ENCODE peak calls at places on chromosomes 6 and 20, in four cellular contexts. S is HepG2, P is GM12878, Y is H1. A is an unnamed sample. For H3K4me1, the result is how much of the 10 kb centered on the place peaks cover.

GRCh38 chr6:6951355-6951754 is 156.4 kb upstream of the RREB1 start:
- DNase-seq in S (no peak), P (no peak), Y (no peak), A (no peak)

GRCh38 chr6:42010185-42010872 is 40.0 kb upstream of the TAF8 start:
- DNase-seq in S (no peak), P (no peak), Y (no peak), A (no peak)

GRCh38 chr6:3825851-3826581 is 23.2 kb upstream of the FAM50B start:
- DNase-seq in S (peak), P (no peak), Y (no peak), A (no peak)

GRCh38 chr6:16762547-16763477 is 1.6 kb upstream of the ATXN1 start:
- DNase-seq in S (peak), P (no peak), Y (no peak), A (no peak)

GRCh38 chr6:133645000-133645619 is 243.8 kb upstream of the TCF21 start:
- DNase-seq in S (no peak), P (no peak), Y (no peak), A (no peak)

GRCh38 chr6:151649835-151650234 is 156.0 kb downstream of the CCDC170 start:
- DNase-seq in S (peak), P (no peak), Y (no peak), A (no peak)

GRCh38 chr6:73050706-73051105 is 174.6 kb downstream of the KHDC1L start:
- DNase-seq in S (no peak), P (no peak), Y (no peak), A (no peak)

GRCh38 chr6:121222656-121223055 is 111.6 kb downstream of the TBC1D32 start:
- DNase-seq in S (no peak), P (no peak), Y (no peak), A (no peak)

GRCh38 chr6:34324738-34325444 is 67.6 kb downstream of the NUDT3 start:
- DNase-seq in S (no peak), P (no peak), Y (no peak), A (no peak)

GRCh38 chr20:61796738-61797137 is 268.9 kb downstream of the TAF4 start:
- DNase-seq in S (no peak), P (no peak), Y (no peak), A (no peak)

GRCh38 chr6:90039911-90040310 is 145.6 kb downstream of the GJA10 start:
- DNase-seq in S (no peak), P (no peak), Y (no peak), A (no peak)

GRCh38 chr6:79630400-79630882 is 688 bp upstream of the SH3BGRL2 start:
- DNase-seq in S (no peak), P (no peak), Y (no peak), A (no peak)

GRCh38 chr6:157033428-157034140 is 256.4 kb downstream of the ARID1B start:
- DNase-seq in S (no peak), P (no peak), Y (no peak), A (no peak)

GRCh38 chr20:20450461-20451027 is 82.6 kb downstream of the INSM1 start:
- DNase-seq in S (no peak), P (no peak), Y (no peak), A (no peak)

GRCh38 chr20:39144757-39145156 is 182.6 kb downstream of the DHX35 start:
- DNase-seq in S (peak), P (no peak), Y (no peak), A (no peak)

GRCh38 chr6:158211273-158212055 is 43.3 kb downstream of the GTF2H5 start:
- DNase-seq in S (no peak), P (no peak), Y (no peak), A (no peak)

DNA sequence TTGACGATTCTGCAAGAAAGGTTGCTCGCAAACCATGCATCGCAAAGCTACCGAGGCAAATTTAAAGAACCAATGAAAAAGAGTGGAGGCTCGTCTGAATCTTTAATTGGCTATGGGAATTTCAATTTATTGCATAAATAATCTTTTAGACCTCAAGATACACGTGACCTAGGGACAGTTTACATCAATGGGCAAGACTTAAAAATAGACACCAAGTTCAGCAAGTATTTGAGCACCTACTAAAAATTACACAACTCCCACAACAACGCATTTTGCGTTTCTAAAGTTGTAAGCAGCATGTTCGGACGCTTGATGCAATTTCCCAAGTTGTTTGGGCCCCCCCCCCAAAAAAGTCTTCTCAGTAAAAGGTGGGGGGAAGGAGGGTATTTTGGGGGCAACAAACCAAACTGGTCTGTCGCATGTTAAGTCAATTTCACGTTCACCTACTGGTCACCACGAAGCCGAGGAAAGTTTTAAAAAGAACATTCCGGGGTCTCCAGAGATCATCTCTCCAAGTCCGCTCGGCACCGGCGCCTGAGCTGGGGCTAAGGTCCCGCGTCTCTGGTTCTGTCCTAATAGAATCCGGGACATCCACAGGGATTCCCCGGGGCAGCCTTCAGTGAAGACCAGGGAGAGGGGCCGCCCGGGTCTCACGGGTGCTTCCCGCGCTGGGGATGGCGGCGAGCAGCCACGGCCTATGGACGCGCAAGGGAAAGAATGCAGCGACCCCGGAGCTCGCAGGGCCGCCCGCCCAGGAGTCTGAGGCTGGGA is 814 bp downstream of the SNX5 start:
- DNase-seq in S (no peak), P (no peak), Y (no peak), A (no peak)
- TF ChIP-seq YY1 in S (no peak), P (no peak), Y (no peak), A (no peak)

GRCh38 chr6:131041814-131042213 is 21.2 kb downstream of the EPB41L2 start:
- DNase-seq in S (no peak), P (no peak), Y (no peak), A (no peak)

GRCh38 chr6:131045139-131045538 is 17.9 kb downstream of the EPB41L2 start:
- DNase-seq in S (no peak), P (no peak), Y (no peak), A (no peak)

GRCh38 chr6:131042664-131043063 is 20.4 kb downstream of the EPB41L2 start:
- DNase-seq in S (no peak), P (no peak), Y (no peak), A (no peak)

GRCh38 chr6:131039345-131039680 is 23.7 kb downstream of the EPB41L2 start:
- DNase-seq in S (no peak), P (no peak), Y (no peak), A (no peak)

GRCh38 chr6:131043902-131044447 is 19.1 kb downstream of the EPB41L2 start:
- DNase-seq in S (no peak), P (no peak), Y (no peak), A (no peak)
- TF ChIP-seq SUZ12 in S (no peak), P (no peak), Y (no peak), A (no peak)

GRCh38 chr6:113713665-113714064 is 143.5 kb upstream of the MARCKS start:
- DNase-seq in S (no peak), P (no peak), Y (no peak), A (no peak)

GRCh38 chr6:113723182-113723581 is 134.0 kb upstream of the MARCKS start:
- DNase-seq in S (no peak), P (no peak), Y (no peak), A (no peak)

GRCh38 chr6:113719545-113719944 is 137.6 kb upstream of the MARCKS start:
- DNase-seq in S (no peak), P (no peak), Y (no peak), A (no peak)

GRCh38 chr6:113718588-113718987 is 138.6 kb upstream of the MARCKS start:
- DNase-seq in S (no peak), P (no peak), Y (no peak), A (no peak)

DNA sequence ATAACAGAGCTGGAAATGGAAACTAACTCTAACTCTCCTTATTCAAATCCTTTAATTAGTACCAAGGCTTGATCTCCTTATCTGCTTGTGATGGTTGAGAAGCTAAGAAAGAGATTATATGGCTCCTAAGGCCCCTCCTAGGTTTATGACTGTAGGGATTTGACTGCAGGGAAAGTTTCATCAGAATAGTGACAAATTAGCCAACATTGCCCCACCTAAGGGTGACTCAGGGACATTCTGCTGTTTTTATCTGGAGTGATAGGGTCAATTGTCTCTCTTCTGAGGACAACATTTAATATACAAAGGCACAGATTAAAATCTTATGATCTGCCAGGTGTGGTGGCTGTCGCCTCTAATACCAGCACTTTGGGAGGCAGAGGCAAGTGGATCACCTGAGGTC is 138.1 kb upstream of the MARCKS start:
- DNase-seq in S (no peak), P (no peak), Y (no peak), A (no peak)
- H3K4me1 ChIP-seq in S (under half), P (under half), Y (under half), A (under half)

DNA sequence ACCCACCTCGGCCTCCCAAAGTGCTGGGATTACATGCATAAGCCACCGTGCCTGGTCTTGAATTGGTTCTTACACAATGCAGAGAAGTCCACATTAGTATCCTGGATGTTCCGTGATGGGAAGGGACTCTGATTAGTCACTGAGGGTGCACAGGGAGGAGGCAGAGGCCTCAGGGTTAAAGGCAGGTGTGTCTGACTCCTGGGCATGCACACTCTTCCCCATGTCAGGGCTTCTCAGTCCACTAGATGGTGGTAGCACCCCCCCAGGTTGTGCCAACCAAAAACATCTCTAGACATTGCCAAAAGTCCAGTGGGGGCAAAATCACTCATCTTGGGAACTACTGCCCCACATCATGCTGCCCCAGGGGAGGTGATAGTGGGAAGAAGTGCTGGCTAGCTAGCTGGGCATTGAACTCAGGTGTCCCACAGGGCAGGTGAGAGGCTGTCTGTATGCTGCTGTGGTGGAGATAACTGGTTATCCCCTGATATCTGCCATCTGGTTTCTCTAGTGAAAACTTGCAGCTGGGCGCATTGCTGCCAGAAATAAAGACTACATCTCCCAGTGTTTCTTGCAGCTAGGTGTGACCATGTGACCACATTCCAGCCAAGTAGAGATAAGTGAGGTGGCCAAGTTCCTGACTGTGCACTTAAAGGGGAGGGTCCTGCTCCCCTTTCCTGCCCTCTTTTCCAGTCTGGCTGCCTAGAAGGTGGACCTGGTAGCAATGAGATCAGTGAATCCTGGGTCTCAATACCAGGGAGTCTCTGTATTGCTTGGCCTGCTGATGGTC is 8.4 kb upstream of the NSFL1C start:
- DNase-seq in S (no peak), P (no peak), Y (no peak), A (no peak)
- TF ChIP-seq YY1 in S (no peak), P (no peak), Y (no peak), A (no peak)

DNA sequence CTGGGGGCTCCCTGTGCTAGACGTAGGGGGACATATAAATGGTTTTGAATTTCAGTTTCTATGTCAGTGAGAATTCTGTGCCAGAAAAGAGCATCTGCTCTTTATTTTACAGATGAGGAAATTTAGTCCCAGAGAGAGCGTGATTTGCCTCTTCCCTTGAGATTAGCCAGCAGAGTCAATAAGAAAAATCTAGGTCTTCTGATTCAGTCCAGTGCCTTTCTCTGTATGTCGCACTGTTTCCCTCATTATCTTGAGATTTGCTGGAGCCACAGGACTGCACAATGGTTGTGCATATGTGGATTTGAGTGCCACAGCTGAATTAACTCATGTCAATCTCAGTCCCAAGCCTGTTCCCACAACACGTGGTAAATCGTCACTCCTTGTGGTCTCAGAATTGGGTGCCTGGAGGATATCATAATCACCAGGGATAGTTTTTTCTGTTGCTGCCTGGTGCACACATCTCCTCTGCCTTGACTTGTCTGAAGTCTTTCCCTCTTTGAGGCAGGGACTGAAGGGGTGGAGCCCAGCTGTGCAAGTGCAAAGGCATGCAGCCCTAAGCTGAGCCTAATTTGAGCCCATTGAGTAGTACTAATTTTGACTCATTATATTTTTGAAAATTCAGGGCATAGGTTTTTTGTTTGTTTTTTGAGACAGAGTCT is 276.6 kb downstream of the SOX4 start:
- DNase-seq in S (no peak), P (no peak), Y (no peak), A (no peak)
- TF ChIP-seq SUZ12 in S (no peak), P (no peak), Y (no peak), A (no peak)

DNA sequence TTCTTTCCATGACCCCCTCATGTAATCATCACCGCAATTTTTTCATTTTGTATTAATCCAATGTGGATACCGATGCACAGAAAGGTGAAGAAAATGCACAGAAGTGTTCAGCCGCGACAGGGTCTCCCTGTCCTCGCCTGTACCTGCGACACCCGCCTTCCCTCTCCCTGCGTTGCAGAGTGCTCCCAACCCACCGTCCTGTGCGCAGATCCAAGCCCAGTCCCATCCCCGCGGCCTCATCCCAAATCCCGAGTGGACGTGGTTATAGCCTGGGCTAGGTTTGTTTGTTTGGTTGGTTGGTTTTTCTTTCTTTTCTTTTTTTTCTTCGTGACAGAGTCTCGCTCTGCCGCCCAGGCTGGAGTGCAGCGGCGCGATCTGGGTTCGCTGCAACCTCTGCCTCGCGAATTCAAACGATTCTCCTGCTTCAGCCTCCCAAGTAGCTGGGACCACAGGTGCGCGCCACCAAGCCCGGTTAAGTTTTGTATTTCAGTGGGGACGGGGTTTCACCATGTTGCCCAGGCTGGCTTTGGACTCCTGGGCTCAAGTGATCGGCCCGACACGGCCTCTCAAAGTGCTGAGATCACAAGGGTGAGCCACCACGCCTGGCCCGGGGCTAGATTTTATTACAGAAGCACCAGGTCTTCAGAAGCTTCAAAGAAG is 536 bp upstream of the RAET1G start:
- DNase-seq in S (no peak), P (no peak), Y (no peak), A (no peak)
- H3K4me1 ChIP-seq in S (under half), P (under half), Y (under half), A (under half)

DNA sequence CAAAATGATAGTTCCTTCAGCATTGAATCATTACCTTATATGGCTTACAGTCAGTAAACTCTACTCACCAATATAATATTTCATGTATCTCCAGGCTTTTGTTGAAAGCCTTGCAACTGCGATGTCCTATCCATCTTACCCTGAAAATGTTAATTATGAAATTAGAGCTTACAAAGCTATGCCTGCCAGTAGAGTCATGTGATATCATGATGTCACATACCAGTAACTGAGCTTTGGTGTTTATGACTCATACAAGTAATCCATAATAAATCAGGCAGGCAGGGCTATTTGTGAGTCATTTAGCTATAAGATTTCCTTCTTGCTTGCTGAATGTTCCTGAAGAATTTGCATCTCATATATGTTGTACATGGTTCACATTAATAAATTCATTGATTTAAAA is 44.9 kb upstream of the FAM83B start:
- DNase-seq in S (no peak), P (no peak), Y (no peak), A (no peak)
- TF ChIP-seq YY1 in S (no peak), P (no peak), Y (no peak), A (no peak)

GRCh38 chr20:57653910-57654309 is 33.7 kb upstream of the ZBP1 start:
- DNase-seq in S (no peak), P (no peak), Y (no peak), A (no peak)

GRCh38 chr20:57653546-57653900 is 33.3 kb upstream of the ZBP1 start:
- DNase-seq in S (no peak), P (no peak), Y (no peak), A (no peak)

GRCh38 chr20:57654998-57655811 is 35.0 kb upstream of the ZBP1 start:
- DNase-seq in S (no peak), P (no peak), Y (no peak), A (no peak)

GRCh38 chr20:57655812-57656161 is 35.6 kb upstream of the ZBP1 start:
- DNase-seq in S (no peak), P (no peak), Y (no peak), A (no peak)

GRCh38 chr20:57654363-57654997 is 34.3 kb upstream of the ZBP1 start:
- DNase-seq in S (peak), P (no peak), Y (peak), A (peak)
- TF ChIP-seq SUZ12 in S (no peak), P (no peak), Y (no peak), A (no peak)